ENCODE peak calls at places on chromosomes 6 and 20, in six cellular contexts. W, S, R, Y, U and P are unnamed samples.

GRCh38 chr6:152265651-152266050 is 371.5 kb downstream of the SYNE1 start:
- DNase-seq in W (no peak), S (no peak), R (no peak), Y (no peak), U (no peak), P (no peak)

GRCh38 chr20:41366546-41367392 is at the start of gene EMILIN3:
- DNase-seq in W (no peak), S (no peak), R (no peak), Y (no peak), U (no peak), P (no peak)

GRCh38 chr6:121890307-121890910 is 455.0 kb downstream of the GJA1 start:
- DNase-seq in W (no peak), S (no peak), R (no peak), Y (no peak), U (no peak), P (no peak)

GRCh38 chr6:147170269-147170668 is 33.9 kb upstream of the STXBP5 start:
- DNase-seq in W (peak; percentile 95), S (no peak), R (no peak), Y (peak; percentile 78), U (no peak), P (no peak)

GRCh38 chr6:135372758-135373157 is 124.8 kb downstream of the AHI1 start:
- DNase-seq in W (peak; percentile 63), S (no peak), R (no peak), Y (no peak), U (no peak), P (no peak)

GRCh38 chr6:84657486-84657885 is 106.9 kb downstream of the TBX18 start:
- DNase-seq in W (no peak), S (no peak), R (no peak), Y (peak; percentile 17), U (no peak), P (no peak)

GRCh38 chr20:38173237-38174156 is 8.4 kb upstream of the TGM2 start:
- DNase-seq in W (peak; percentile 92), S (no peak), R (peak; percentile 81), Y (peak; percentile 87), U (no peak), P (no peak)

GRCh38 chr6:10266061-10266460 is 148.8 kb downstream of the TFAP2A start:
- DNase-seq in W (no peak), S (no peak), R (no peak), Y (peak; percentile 92), U (no peak), P (no peak)

GRCh38 chr6:160391419-160392116 is 43.4 kb downstream of the SLC22A3 start:
- DNase-seq in W (no peak), S (no peak), R (no peak), Y (peak; percentile 74), U (no peak), P (no peak)

GRCh38 chr6:109315331-109316129 is 66.7 kb downstream of the CD164 start:
- DNase-seq in W (no peak), S (no peak), R (no peak), Y (no peak), U (no peak), P (peak; percentile 62)

GRCh38 chr20:41411458-41411857 is 44.8 kb upstream of the EMILIN3 start:
- DNase-seq in W (peak; percentile 28), S (no peak), R (no peak), Y (peak; percentile 5), U (no peak), P (no peak)

GRCh38 chr6:30814137-30815084 is 69.9 kb upstream of the DDR1 start:
- DNase-seq in W (peak; percentile 84), S (no peak), R (peak; percentile 65), Y (peak; percentile 88), U (no peak), P (no peak)

GRCh38 chr6:83429857-83430605 is 820 bp downstream of the ME1 start:
- DNase-seq in W (peak; percentile 40), S (no peak), R (peak; percentile 44), Y (peak; percentile 59), U (no peak), P (peak; percentile 4)

GRCh38 chr6:131657630-131658111 is 20.6 kb downstream of the ENPP3 start:
- DNase-seq in W (peak; percentile 85), S (no peak), R (peak; percentile 25), Y (peak; percentile 41), U (no peak), P (no peak)

GRCh38 chr6:152305672-152306071 is 331.5 kb downstream of the SYNE1 start:
- DNase-seq in W (peak; percentile 24), S (no peak), R (no peak), Y (no peak), U (no peak), P (no peak)

GRCh38 chr6:31497595-31498476 is at the start of gene MICB:
- DNase-seq in W (peak; percentile 68), S (peak; percentile 81), R (peak; percentile 86), Y (peak; percentile 82), U (peak; percentile 74), P (no peak)

GRCh38 chr6:28565823-28566526 is 40.3 kb downstream of the GPX5 start:
- DNase-seq in W (no peak), S (no peak), R (no peak), Y (no peak), U (no peak), P (no peak)

GRCh38 chr6:1619106-1619665 is 9.5 kb downstream of the FOXC1 start:
- DNase-seq in W (no peak), S (no peak), R (no peak), Y (no peak), U (no peak), P (no peak)

GRCh38 chr6:170074907-170075306 is 216.0 kb downstream of the DLL1 start:
- DNase-seq in W (no peak), S (peak; percentile 23), R (no peak), Y (no peak), U (no peak), P (no peak)

GRCh38 chr6:38501931-38502330 is 137.8 kb downstream of the BTBD9 start:
- DNase-seq in W (no peak), S (no peak), R (no peak), Y (no peak), U (no peak), P (no peak)

GRCh38 chr20:13857961-13858360 is 73.1 kb downstream of the NDUFAF5 start:
- DNase-seq in W (no peak), S (no peak), R (no peak), Y (no peak), U (no peak), P (no peak)

GRCh38 chr6:166750125-166750793 is 123.2 kb upstream of the RPS6KA2 start:
- DNase-seq in W (peak; percentile 13), S (no peak), R (no peak), Y (no peak), U (no peak), P (no peak)

GRCh38 chr20:31811796-31812728 is 7.1 kb upstream of the MYLK2 start:
- DNase-seq in W (peak; percentile 96), S (no peak), R (no peak), Y (no peak), U (no peak), P (no peak)

GRCh38 chr6:4707011-4707410 is 69.2 kb upstream of the CDYL start:
- DNase-seq in W (no peak), S (no peak), R (peak; percentile 56), Y (peak; percentile 58), U (no peak), P (no peak)

GRCh38 chr20:39941235-39941634 is 747.8 kb downstream of the MAFB start:
- DNase-seq in W (no peak), S (no peak), R (no peak), Y (no peak), U (no peak), P (no peak)

GRCh38 chr20:10714236-10714975 is 40.6 kb upstream of the JAG1 start:
- DNase-seq in W (no peak), S (no peak), R (no peak), Y (peak; percentile 29), U (no peak), P (no peak)

GRCh38 chr20:56003111-56003800 is 2.1 kb downstream of the CBLN4 start:
- DNase-seq in W (no peak), S (no peak), R (no peak), Y (no peak), U (no peak), P (no peak)

GRCh38 chr20:4134355-4134834 is 119.0 kb upstream of the RNF24 start:
- DNase-seq in W (no peak), S (no peak), R (no peak), Y (no peak), U (no peak), P (no peak)

GRCh38 chr6:134436281-134436815 is 118.4 kb upstream of the SGK1 start:
- DNase-seq in W (peak; percentile 99), S (no peak), R (peak; percentile 75), Y (peak; percentile 97), U (peak; percentile 48), P (peak; percentile 35)

GRCh38 chr20:57465486-57465885 is 59.5 kb downstream of the CTCFL start:
- DNase-seq in W (no peak), S (peak; percentile 37), R (no peak), Y (no peak), U (no peak), P (no peak)

GRCh38 chr6:157236040-157236725 is 87.1 kb downstream of the TMEM242 start:
- DNase-seq in W (no peak), S (no peak), R (no peak), Y (no peak), U (no peak), P (no peak)
- H3K27ac ChIP-seq in W (no peak overlapping the region), S (peak overlapping the region; percentile 13), R (no peak overlapping the region), Y (no peak overlapping the region), U (peak overlapping the region; percentile 18), P (no peak overlapping the region)

DNA sequence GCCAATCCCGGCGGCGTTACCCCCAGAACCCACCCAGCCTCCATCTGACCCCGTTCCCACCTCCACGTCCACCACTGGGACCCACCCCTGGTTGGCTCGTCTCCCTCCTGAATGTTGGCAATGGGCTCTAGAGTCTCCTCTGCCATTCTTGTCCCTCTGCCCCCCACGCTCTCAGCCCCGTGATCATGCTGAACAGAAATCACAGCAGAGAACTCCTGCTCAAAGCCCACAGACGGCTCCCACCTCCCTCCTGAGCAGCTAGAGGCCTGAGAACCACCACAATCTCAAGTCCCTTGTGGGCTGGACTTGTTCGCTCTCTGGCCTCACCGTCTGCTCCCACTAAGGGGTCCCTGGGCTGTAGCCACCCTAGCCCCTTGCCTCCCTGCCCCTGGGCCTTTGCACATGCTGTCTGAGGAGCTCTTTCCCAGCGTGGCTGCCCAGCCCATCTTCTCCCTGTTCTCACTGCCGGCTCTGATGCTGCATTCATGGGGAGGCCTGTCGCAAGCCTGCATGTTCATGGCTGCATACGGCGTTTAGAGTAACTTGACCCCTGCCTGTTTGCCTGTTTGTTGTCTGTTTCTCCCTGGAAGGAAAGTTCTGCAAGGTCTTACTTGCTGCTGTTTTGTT is 11.2 kb upstream of the FRMD1 start:
- DNase-seq in W (no peak), S (peak; percentile 38), R (no peak), Y (no peak), U (no peak), P (no peak)
- H3K27ac ChIP-seq in W (no peak overlapping the region), S (no peak overlapping the region), R (no peak overlapping the region), Y (no peak overlapping the region), U (no peak overlapping the region), P (no peak overlapping the region)

GRCh38 chr20:47600967-47601547 is 99.4 kb downstream of the NCOA3 start:
- DNase-seq in W (no peak), S (no peak), R (no peak), Y (no peak), U (no peak), P (no peak)
- H3K27ac ChIP-seq in W (no peak overlapping the region), S (no peak overlapping the region), R (no peak overlapping the region), Y (no peak overlapping the region), U (no peak overlapping the region), P (no peak overlapping the region)

DNA sequence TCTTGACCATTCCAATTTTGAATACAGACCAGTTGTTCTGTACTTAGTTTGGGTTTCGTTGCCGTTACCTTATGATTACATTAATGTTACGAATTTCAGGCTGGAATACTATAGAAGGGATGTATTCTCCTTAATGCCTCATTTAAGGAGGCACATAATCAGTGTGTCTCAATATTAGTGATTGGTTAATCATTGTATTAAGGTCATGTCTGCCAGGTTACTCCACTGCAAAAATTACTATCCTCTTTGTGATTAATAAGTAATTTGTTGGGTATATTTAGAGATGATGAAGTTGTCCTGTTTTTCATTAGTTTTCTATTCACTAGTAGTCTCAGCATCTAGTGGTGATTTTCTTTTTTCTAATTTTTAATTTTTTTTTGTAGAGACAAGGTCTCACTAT is 66.3 kb downstream of the CBFA2T2 start:
- DNase-seq in W (no peak), S (no peak), R (no peak), Y (no peak), U (no peak), P (no peak)
- H3K27ac ChIP-seq in W (no peak overlapping the region), S (no peak overlapping the region), R (no peak overlapping the region), Y (no peak overlapping the region), U (no peak overlapping the region), P (no peak overlapping the region)